ENCODE peak calls at places on chromosomes 4 and X, in nine cellular contexts. D is endothelial cell of umbilical vein; E is anterior cingulate cortex; I is NAMALWA; N is fibroblast of lung; H is Peyer's patch; X is endodermal cell; P is Calu3; J is stimulated activated CD8-positive, alpha-beta memory T cell treated with anti-CD3 and anti-CD28 coated beads, Interleukin-7, amount 100 ng/mL, for 24 hours. Q is an unnamed sample.
A peak's percentile ranks its signal among the peaks of the same experiment; 100 is the strongest.

GRCh38 chr4:6338175-6338950 is 68.7 kb downstream of the WFS1 start:
- DNase-seq in P (no peak), N (no peak), E (no peak), D (no peak), I (no peak), X (no peak), J (no peak), H (peak; percentile 52), Q (no peak)

GRCh38 chrX:21382715-21383114 is 8.5 kb downstream of the CNKSR2 start:
- DNase-seq in P (no peak), N (no peak), H (no peak), X (no peak), J (no peak), D (no peak), I (peak; percentile 2), E (no peak), Q (no peak)

GRCh38 chr4:85419103-85419502 is 55.8 kb upstream of the ARHGAP24 start:
- DNase-seq in E (no peak), X (no peak), J (no peak), N (no peak), I (no peak), D (no peak), P (no peak), H (no peak), Q (no peak)

GRCh38 chrX:154056739-154057367 is 37.2 kb upstream of the IRAK1 start:
- DNase-seq in X (no peak), P (peak; percentile 2), N (no peak), D (peak; percentile 31), J (no peak), I (no peak), H (peak; percentile 73), E (no peak), Q (no peak)

GRCh38 chr4:184843984-184844554 is 18.3 kb upstream of the ACSL1 start:
- DNase-seq in J (no peak), D (no peak), N (no peak), I (no peak), E (no peak), H (no peak), P (no peak), X (no peak), Q (no peak)

GRCh38 chrX:79081895-79082512 is 62.5 kb upstream of the GPR174 start:
- DNase-seq in X (no peak), D (peak; percentile 36), E (no peak), N (peak; percentile 23), J (no peak), H (peak; percentile 49), I (peak; percentile 65), P (peak; percentile 21), Q (no peak)

GRCh38 chr4:6054162-6054922 is 36.1 kb upstream of the C4orf50 start:
- DNase-seq in N (no peak), P (no peak), H (no peak), D (no peak), I (no peak), E (no peak), X (no peak), J (no peak), Q (no peak)

GRCh38 chr4:1746919-1747602 is 25.7 kb downstream of the TACC3 start:
- DNase-seq in D (no peak), E (peak; percentile 26), N (no peak), P (peak; percentile 68), I (no peak), X (peak; percentile 59), H (no peak), J (no peak), Q (no peak)

GRCh38 chr4:88445252-88445651 is 11.7 kb upstream of the HERC5 start:
- DNase-seq in J (no peak), N (no peak), H (no peak), D (no peak), X (no peak), P (no peak), E (no peak), I (no peak), Q (no peak)

GRCh38 chr4:168502886-168503285 is 6.0 kb downstream of the PALLD start:
- DNase-seq in I (no peak), J (no peak), D (no peak), H (no peak), P (no peak), X (no peak), E (no peak), N (no peak), Q (no peak)

GRCh38 chrX:109553862-109554261 is 17.2 kb downstream of the NXT2 start:
- DNase-seq in J (no peak), I (no peak), H (no peak), N (no peak), P (no peak), D (no peak), X (no peak), E (no peak), Q (no peak)

GRCh38 chr4:158758142-158758541 is 10.7 kb upstream of the FNIP2 start:
- DNase-seq in H (no peak), I (no peak), P (no peak), D (no peak), N (no peak), X (no peak), E (no peak), J (no peak), Q (no peak)

GRCh38 chr4:152010680-152011079 is 249.9 kb upstream of the GATB start:
- DNase-seq in E (no peak), J (no peak), H (no peak), D (no peak), I (no peak), P (no peak), N (no peak), X (no peak), Q (no peak)

GRCh38 chr4:182010876-182011275 is 232.3 kb upstream of the TENM3 start:
- DNase-seq in N (no peak), E (no peak), J (no peak), X (no peak), I (no peak), D (no peak), P (no peak), H (no peak), Q (no peak)

GRCh38 chrX:150478496-150479492 is 89.6 kb upstream of the MTM1 start:
- DNase-seq in N (no peak), J (no peak), E (no peak), I (no peak), H (no peak), X (no peak), D (no peak), P (no peak), Q (no peak)

GRCh38 chr4:127917151-127917550 is 36.5 kb downstream of the PLK4 start:
- DNase-seq in H (no peak), J (no peak), N (no peak), I (no peak), D (no peak), E (no peak), P (no peak), X (no peak), Q (no peak)

GRCh38 chr4:158958489-158959270 is 144.2 kb upstream of the RAPGEF2 start:
- DNase-seq in D (no peak), H (no peak), E (no peak), X (no peak), N (no peak), P (no peak), I (no peak), J (no peak), Q (no peak)

GRCh38 chr4:78369691-78370090 is 181.9 kb upstream of the ANXA3 start:
- DNase-seq in E (no peak), P (no peak), H (no peak), D (no peak), N (no peak), X (peak; percentile 72), J (no peak), I (no peak), Q (no peak)

GRCh38 chr4:7759221-7759620 is 180.4 kb downstream of the AFAP1 start:
- DNase-seq in I (no peak), N (no peak), H (no peak), E (no peak), D (no peak), P (no peak), X (no peak), J (peak; percentile 38), Q (no peak)

GRCh38 chr4:60721680-60722079 is 478.4 kb upstream of the ADGRL3 start:
- DNase-seq in J (no peak), P (no peak), D (no peak), H (no peak), X (no peak), I (no peak), N (no peak), E (no peak), Q (no peak)

GRCh38 chrX:22686138-22686541 is 313.6 kb upstream of the DDX53 start:
- DNase-seq in X (peak; percentile 45), I (peak; percentile 90), N (peak; percentile 87), J (no peak), D (peak; percentile 92), E (no peak), H (no peak), P (no peak), Q (peak; percentile 37)

GRCh38 chr4:57190651-57191481 is 80.7 kb upstream of the IGFBP7 start:
- DNase-seq in D (peak; percentile 32), E (no peak), J (no peak), X (peak; percentile 94), N (peak; percentile 25), P (peak; percentile 42), I (peak; percentile 51), H (no peak), Q (no peak)

GRCh38 chr4:1187182-1187581 is 14.8 kb upstream of the SPON2 start:
- DNase-seq in H (peak; percentile 48), X (no peak), I (peak; percentile 30), D (no peak), E (no peak), P (no peak), J (no peak), N (peak; percentile 43), Q (no peak)

GRCh38 chr4:78058591-78059523 is 1.7 kb downstream of the FRAS1 start:
- DNase-seq in P (peak; percentile 52), N (peak; percentile 17), I (no peak), D (peak; percentile 33), J (no peak), E (no peak), X (peak; percentile 91), H (peak; percentile 59), Q (no peak)

GRCh38 chr4:152949930-152950329 is 13.8 kb downstream of the FHDC1 start:
- DNase-seq in I (no peak), D (no peak), J (no peak), H (no peak), X (peak; percentile 69), E (no peak), P (no peak), N (no peak), Q (no peak)

GRCh38 chr4:3112979-3113469 is 38.5 kb downstream of the HTT start:
- DNase-seq in P (no peak), E (no peak), N (no peak), I (no peak), D (peak; percentile 20), X (no peak), J (no peak), H (no peak), Q (no peak)

GRCh38 chr4:123667496-123667895 is 270.9 kb downstream of the SPRY1 start:
- DNase-seq in P (no peak), I (no peak), D (no peak), E (no peak), N (peak; percentile 74), H (no peak), X (no peak), J (no peak), Q (no peak)

GRCh38 chrX:72460715-72461114 is 111.9 kb downstream of the HDAC8 start:
- DNase-seq in N (no peak), E (no peak), I (no peak), J (no peak), D (no peak), P (no peak), H (no peak), X (no peak), Q (no peak)

GRCh38 chr4:125003840-125004239 is 291.3 kb upstream of the ANKRD50 start:
- DNase-seq in N (no peak), E (no peak), H (no peak), X (no peak), J (no peak), I (no peak), D (no peak), P (no peak), Q (no peak)

GRCh38 chr4:54525602-54526001 is 132.2 kb upstream of the KIT start:
- DNase-seq in P (peak; percentile 3), J (no peak), N (peak; percentile 38), H (no peak), D (no peak), E (no peak), X (no peak), I (no peak), Q (no peak)

GRCh38 chr4:79987401-79987800 is 85.6 kb downstream of the ANTXR2 start:
- DNase-seq in P (no peak), D (peak; percentile 4), H (no peak), I (no peak), E (no peak), X (no peak), J (no peak), N (no peak), Q (no peak)

Q was measured in NCI-H1436 treated with DMSO at 0.1 percent for 48 hours.